ENCODE peak calls at places on chromosomes 4 and X, in five cellular contexts. T is epithelial cell of esophagus, G is AG04449, L is progenitor cell of endocrine pancreas, C is testis. M is an unnamed sample.

GRCh38 chrX:50157545-50158125 is 43.2 kb downstream of the AKAP4 start:
- DNase-seq in G (no peak), C (peak), L (no peak), T (peak), M (no peak)

GRCh38 chr4:40227284-40227683 is 30.5 kb downstream of the RHOH start:
- DNase-seq in G (no peak), L (no peak), T (no peak), C (no peak), M (no peak)

GRCh38 chrX:132184871-132185270 is 34.4 kb downstream of the RAP2C start:
- DNase-seq in C (no peak), L (no peak), G (no peak), T (peak), M (no peak)

GRCh38 chr4:100786481-100786880 is 268.7 kb upstream of the EMCN start:
- DNase-seq in G (no peak), C (no peak), T (no peak), L (no peak), M (no peak)

GRCh38 chrX:129777218-129777768 is 2.5 kb upstream of the SASH3 start:
- DNase-seq in C (peak), G (no peak), L (no peak), T (peak), M (peak)

GRCh38 chr4:162475221-162475620 is 311.4 kb upstream of the FSTL5 start:
- DNase-seq in L (no peak), G (no peak), T (no peak), C (no peak), M (no peak)

GRCh38 chrX:16022580-16023170 is 100.7 kb upstream of the GRPR start:
- DNase-seq in L (no peak), T (peak), G (no peak), C (no peak), M (no peak)

GRCh38 chr4:186946140-186946539 is 222.5 kb upstream of the FAT1 start:
- DNase-seq in G (no peak), C (no peak), L (no peak), T (no peak), M (no peak)

GRCh38 chr4:20172070-20172760 is 79.5 kb upstream of the SLIT2 start:
- DNase-seq in C (no peak), T (no peak), L (no peak), G (no peak), M (no peak)

GRCh38 chr4:82776925-82777542 is 21.6 kb downstream of the SCD5 start:
- DNase-seq in C (no peak), L (no peak), T (no peak), G (no peak), M (no peak)

GRCh38 chrX:68292471-68292870 is 140.8 kb downstream of the OPHN1 start:
- DNase-seq in G (no peak), T (peak), C (no peak), L (no peak), M (no peak)

GRCh38 chr4:96698891-96699290 is 859.0 kb downstream of the PDHA2 start:
- DNase-seq in C (no peak), G (no peak), T (no peak), L (no peak), M (no peak)

GRCh38 chr4:183469327-183469726 is 24.9 kb downstream of the CDKN2AIP start:
- DNase-seq in C (no peak), T (no peak), G (no peak), L (no peak), M (no peak)

GRCh38 chrX:77572322-77572721 is 125.1 kb downstream of the FGF16 start:
- DNase-seq in G (no peak), C (no peak), L (no peak), T (peak), M (no peak)

GRCh38 chrX:13752141-13752540 is 17.6 kb downstream of the OFD1 start:
- DNase-seq in C (no peak), L (no peak), T (peak), G (no peak), M (no peak)

GRCh38 chr4:52894408-52894807 is 32.3 kb downstream of the RASL11B start:
- DNase-seq in G (no peak), L (no peak), T (no peak), C (no peak), M (no peak)

GRCh38 chr4:38318737-38319455 is 345.1 kb upstream of the KLF3 start:
- DNase-seq in T (peak), L (peak), C (peak), G (peak), M (peak)

GRCh38 chrX:53321216-53321942 is 40.0 kb upstream of the IQSEC2 start:
- DNase-seq in L (no peak), T (no peak), C (no peak), G (no peak), M (no peak)

GRCh38 chrX:132488819-132489255 is at the start of gene MBNL3:
- DNase-seq in G (no peak), L (peak), T (peak), C (peak), M (no peak)

GRCh38 chr4:80921441-80921840 is 109.1 kb upstream of the BMP3 start:
- DNase-seq in T (peak), L (no peak), G (no peak), C (no peak), M (no peak)

GRCh38 chr4:166400270-166400894 is 527.3 kb downstream of the TLL1 start:
- DNase-seq in L (no peak), G (no peak), C (no peak), T (no peak), M (no peak)

GRCh38 chrX:15750611-15751159 is 12.6 kb downstream of the CA5B start:
- DNase-seq in T (no peak), G (no peak), L (no peak), C (no peak), M (no peak)

GRCh38 chrX:113743069-113743468 is 840.8 kb upstream of the HTR2C start:
- DNase-seq in L (no peak), C (no peak), T (no peak), G (no peak), M (no peak)

GRCh38 chr4:86970447-86971354 is 35.9 kb downstream of the AFF1 start:
- DNase-seq in L (no peak), T (peak), G (no peak), C (no peak), M (no peak)

GRCh38 chrX:106203315-106203714 is 35.2 kb downstream of the PWWP3B start:
- DNase-seq in T (peak), L (no peak), C (no peak), G (no peak), M (no peak)

GRCh38 chr4:158930573-158930972 is 161.7 kb downstream of the FNIP2 start:
- DNase-seq in C (no peak), T (peak), L (no peak), G (no peak), M (no peak)

GRCh38 chr4:143273170-143273917 is 63.3 kb upstream of the GAB1 start:
- DNase-seq in C (no peak), L (no peak), G (no peak), T (no peak), M (no peak)

GRCh38 chr4:79198886-79199591 is 126.8 kb downstream of the NAA11 start:
- DNase-seq in C (no peak), T (no peak), L (no peak), G (no peak), M (no peak)

GRCh38 chr4:12507868-12508481 is 976.2 kb downstream of the RAB28 start:
- DNase-seq in C (no peak), T (no peak), L (no peak), G (no peak), M (no peak)

GRCh38 chr4:111933703-111934102 is 211.6 kb upstream of the FAM241A start:
- DNase-seq in G (no peak), C (no peak), L (no peak), T (no peak), M (no peak)

GRCh38 chr4:95288552-95288951 is 260.2 kb downstream of the UNC5C start:
- DNase-seq in G (no peak), C (no peak), L (no peak), T (no peak), M (no peak)

GRCh38 chr4:126051709-126052424 is 737.1 kb downstream of the FAT4 start:
- DNase-seq in C (no peak), L (no peak), G (peak), T (peak), M (no peak)

GRCh38 chr4:1469043-1469442 is 62.8 kb upstream of the NKX1-1 start:
- DNase-seq in G (no peak), C (no peak), L (no peak), T (no peak), M (peak)

GRCh38 chr4:1466034-1466960 is 60.1 kb upstream of the NKX1-1 start:
- DNase-seq in T (no peak), L (no peak), C (no peak), G (no peak), M (no peak)

GRCh38 chr4:1465173-1466033 is 59.2 kb upstream of the NKX1-1 start:
- DNase-seq in L (no peak), G (no peak), C (no peak), T (no peak), M (no peak)

GRCh38 chr4:1469596-1470392 is 63.6 kb upstream of the NKX1-1 start:
- DNase-seq in T (peak), C (peak), G (no peak), L (no peak), M (peak)

DNA sequence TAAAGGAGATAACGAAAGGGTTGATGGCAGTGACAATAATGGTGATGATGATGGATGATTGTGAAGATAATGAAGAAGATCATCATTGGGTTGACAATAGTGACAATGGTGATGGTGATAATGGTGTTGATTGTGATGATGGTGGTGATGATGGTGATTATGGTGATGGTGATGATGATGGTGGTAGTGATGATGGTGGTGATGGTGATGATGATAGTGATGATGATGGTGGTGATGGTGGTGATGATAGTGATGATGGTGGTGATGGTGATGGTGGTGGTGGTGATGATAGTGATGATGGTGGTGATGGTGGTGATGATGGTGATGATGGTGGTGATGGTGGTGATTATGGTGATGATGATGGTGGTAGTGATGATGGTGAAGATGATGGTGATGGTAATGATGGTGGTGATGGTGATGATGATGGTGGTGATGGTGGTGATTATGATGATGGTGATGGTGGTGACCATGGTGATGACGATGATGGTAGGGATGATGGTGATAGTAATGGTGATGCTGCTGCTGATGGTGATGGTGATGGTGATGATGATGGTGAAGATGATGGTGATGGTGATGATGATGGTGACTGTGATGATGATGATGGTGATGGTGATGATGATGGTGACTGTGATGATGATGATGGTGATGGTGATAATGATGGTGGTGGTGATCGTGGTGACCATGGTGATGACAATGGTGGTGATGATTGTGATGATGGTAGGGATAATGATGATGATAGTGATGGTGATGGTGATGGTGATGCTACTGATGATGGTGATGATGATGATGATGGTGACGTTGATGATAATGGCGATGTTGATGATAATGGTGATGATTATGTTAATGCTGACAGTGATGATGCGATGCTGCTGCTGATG is 61.6 kb upstream of the NKX1-1 start:
- DNase-seq in G (no peak), T (no peak), C (no peak), L (no peak), M (no peak)
- TF ChIP-seq CTCF in G (no peak), T (no peak), C (no peak), L (no peak), M (no peak)

GRCh38 chr4:108498925-108499324 is 121.5 kb upstream of the RPL34 start:
- DNase-seq in L (no peak), T (no peak), C (no peak), G (no peak), M (no peak)

GRCh38 chr4:108493596-108493931 is 126.8 kb upstream of the RPL34 start:
- DNase-seq in C (no peak), L (no peak), T (no peak), G (no peak), M (no peak)

DNA sequence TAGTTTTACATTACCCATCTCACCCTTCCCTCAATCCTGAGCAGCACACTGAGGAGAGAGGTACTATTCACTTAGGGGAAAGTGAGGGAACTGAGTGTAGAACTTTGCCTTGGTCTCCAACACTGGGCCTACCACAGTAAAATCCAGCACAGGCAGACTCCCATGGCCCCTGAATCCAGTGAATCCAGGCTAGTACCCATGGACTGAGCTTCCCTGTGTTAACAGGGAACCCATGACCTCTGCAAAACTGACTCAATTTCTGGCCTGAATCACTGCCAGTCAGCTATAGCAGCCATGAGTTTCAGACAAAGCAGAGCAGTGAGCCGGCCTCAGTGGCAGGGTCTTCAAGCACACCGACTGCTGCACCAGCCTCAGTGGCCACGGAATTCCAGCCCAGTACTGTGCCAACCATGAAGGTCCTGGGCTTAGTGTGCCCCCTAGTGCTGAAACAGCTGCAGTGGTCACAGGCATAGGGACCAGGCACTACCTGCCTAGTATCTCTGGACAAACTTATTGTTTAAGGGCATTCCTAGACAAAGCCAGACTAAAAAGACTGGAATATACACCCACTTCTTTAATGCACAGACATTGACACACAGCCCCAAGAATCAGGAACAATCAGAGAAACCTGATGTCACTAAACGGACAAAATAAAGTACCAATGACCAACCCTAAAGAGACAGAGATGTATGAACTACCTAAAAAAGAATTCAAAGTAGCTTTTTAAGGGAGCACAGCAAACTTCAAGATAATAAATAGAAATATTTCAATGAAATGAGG is 127.4 kb upstream of the RPL34 start:
- DNase-seq in L (peak), T (peak), G (no peak), C (no peak), M (no peak)
- TF ChIP-seq CTCF in L (peak), T (peak), G (peak), C (no peak), M (no peak)

DNA sequence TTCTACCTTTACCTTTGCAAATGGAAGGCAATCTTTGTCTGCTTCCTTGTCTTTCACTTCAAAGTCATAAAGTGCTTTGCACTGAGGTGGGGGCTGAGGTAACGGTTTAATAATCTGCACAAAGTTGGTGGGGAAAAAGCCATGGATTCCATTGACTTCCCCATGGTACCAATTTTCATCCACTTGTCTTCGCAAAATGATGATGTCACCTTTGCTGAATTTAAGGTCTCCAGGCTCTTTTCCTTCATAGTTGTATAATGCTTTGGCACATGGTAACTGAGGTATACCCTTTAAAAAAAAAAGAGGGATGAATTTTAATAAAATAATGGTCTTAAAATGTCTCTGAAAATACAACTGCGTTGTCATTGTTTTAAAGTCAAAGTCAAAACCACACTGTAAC is 114.4 kb downstream of the SH3RF1 start:
- DNase-seq in C (no peak), L (no peak), T (no peak), G (no peak), M (no peak)
- TF ChIP-seq CTCF in C (no peak), L (no peak), T (no peak), G (no peak), M (no peak)

GRCh38 chr4:2512396-2513135 is 23.9 kb upstream of the FAM193A start:
- DNase-seq in G (no peak), L (no peak), T (no peak), C (no peak), M (no peak)
- TF ChIP-seq CTCF in G (no peak), L (no peak), T (no peak), C (no peak), M (no peak)

M was measured in activated B cell treated with CpG ODN at 0.5 μM for 24 hours.